ENCODE peak calls at places on chromosomes 5 and 9, in four cellular contexts. B, F, J and X are unnamed samples.

GRCh38 chr5:612498-613424 is 621 bp downstream of the CEP72 start:
- DNase-seq in B (peak), F (peak), J (no peak), X (peak)

GRCh38 chr5:165029471-165029870 is 1524.1 kb downstream of the MAT2B start:
- DNase-seq in B (peak), F (peak), J (peak), X (peak)

GRCh38 chr5:10762178-10762775 is 1.2 kb upstream of the DAP start:
- DNase-seq in B (peak), F (no peak), J (no peak), X (no peak)

GRCh38 chr5:81207009-81207408 is 26.1 kb upstream of the CKMT2 start:
- DNase-seq in B (peak), F (no peak), J (peak), X (no peak)

GRCh38 chr9:133713211-133713959 is 24.8 kb downstream of the SARDH start:
- DNase-seq in B (no peak), F (no peak), J (peak), X (no peak)

GRCh38 chr9:108854641-108855528 is 901 bp downstream of the ACTL7B start:
- DNase-seq in B (no peak), F (no peak), J (no peak), X (no peak)

GRCh38 chr5:56683281-56683680 is 132.1 kb upstream of the MAP3K1 start:
- DNase-seq in B (no peak), F (no peak), J (no peak), X (no peak)

GRCh38 chr9:69645488-69645887 is 26.7 kb downstream of the APBA1 start:
- DNase-seq in B (peak), F (no peak), J (peak), X (no peak)

GRCh38 chr5:80156156-80156555 is 99.7 kb downstream of the SERINC5 start:
- DNase-seq in B (no peak), F (no peak), J (no peak), X (no peak)

GRCh38 chr5:124871299-124871698 is 124.9 kb upstream of the ZNF608 start:
- DNase-seq in B (no peak), F (no peak), J (no peak), X (no peak)

GRCh38 chr5:9196403-9197224 is 349.3 kb downstream of the SEMA5A start:
- DNase-seq in B (peak), F (peak), J (no peak), X (no peak)

GRCh38 chr5:151694035-151694485 is 7.3 kb upstream of the SPARC start:
- DNase-seq in B (no peak), F (no peak), J (no peak), X (no peak)

GRCh38 chr9:76180541-76180940 is 213.7 kb downstream of the RFK start:
- DNase-seq in B (peak), F (no peak), J (no peak), X (no peak)

GRCh38 chr5:124859027-124859426 is 112.6 kb upstream of the ZNF608 start:
- DNase-seq in B (no peak), F (no peak), J (no peak), X (no peak)

GRCh38 chr5:149133795-149134777 is 7.2 kb upstream of the ABLIM3 start:
- DNase-seq in B (no peak), F (no peak), J (no peak), X (no peak)

GRCh38 chr9:83620841-83621636 is 1.9 kb upstream of the IDNK start:
- DNase-seq in B (peak), F (peak), J (peak), X (peak)

GRCh38 chr5:152542741-152543140 is 137.7 kb upstream of the NMUR2 start:
- DNase-seq in B (peak), F (peak), J (peak), X (peak)

GRCh38 chr9:463455-464125 is 248.9 kb downstream of the DOCK8 start:
- DNase-seq in B (no peak), F (no peak), J (no peak), X (no peak)

GRCh38 chr5:157827429-157827828 is 31.5 kb downstream of the CLINT1 start:
- DNase-seq in B (no peak), F (no peak), J (no peak), X (no peak)

GRCh38 chr5:40988761-40989510 is 79.6 kb downstream of the C7 start:
- DNase-seq in B (no peak), F (no peak), J (no peak), X (no peak)

GRCh38 chr5:135205616-135206349 is 171.8 kb upstream of the PITX1 start:
- DNase-seq in B (no peak), F (no peak), J (no peak), X (no peak)

GRCh38 chr9:122134822-122135528 is 24.6 kb downstream of the NDUFA8 start:
- DNase-seq in B (peak), F (peak), J (no peak), X (peak)

GRCh38 chr5:89342106-89342876 is 459.3 kb upstream of the MEF2C start:
- DNase-seq in B (no peak), F (no peak), J (no peak), X (no peak)

GRCh38 chr5:10063997-10064396 is 185.7 kb downstream of the ATPSCKMT start:
- DNase-seq in B (no peak), F (no peak), J (no peak), X (no peak)

GRCh38 chr9:113620377-113621161 is 157.0 kb downstream of the RGS3 start:
- DNase-seq in B (peak), F (peak), J (peak), X (peak)

GRCh38 chr5:148443998-148444397 is 60.2 kb downstream of the FBXO38 start:
- DNase-seq in B (peak), F (peak), J (no peak), X (no peak)

GRCh38 chr9:134044944-134045343 is 19.7 kb downstream of the BRD3OS start:
- DNase-seq in B (no peak), F (no peak), J (no peak), X (no peak)

GRCh38 chr9:120920495-120921178 is 6.0 kb downstream of the TRAF1 start:
- DNase-seq in B (peak), F (no peak), J (no peak), X (no peak)

GRCh38 chr5:142527664-142528295 is 158.1 kb downstream of the FGF1 start:
- DNase-seq in B (no peak), F (no peak), J (no peak), X (no peak)

GRCh38 chr5:142521706-142522105 is 164.2 kb downstream of the FGF1 start:
- DNase-seq in B (no peak), F (no peak), J (no peak), X (no peak)

GRCh38 chr5:142527234-142527633 is 158.7 kb downstream of the FGF1 start:
- DNase-seq in B (peak), F (no peak), J (no peak), X (no peak)

GRCh38 chr5:142520885-142521284 is 165.0 kb downstream of the FGF1 start:
- DNase-seq in B (no peak), F (no peak), J (no peak), X (no peak)

GRCh38 chr5:142522983-142523382 is 162.9 kb downstream of the FGF1 start:
- DNase-seq in B (peak), F (no peak), J (no peak), X (no peak)
- H2AK5ac ChIP-seq in B (no peak), F (no peak), J (no peak), X (peak)

GRCh38 chr9:116045083-116045482 is 108.5 kb upstream of the PAPPA start:
- DNase-seq in B (no peak), F (no peak), J (no peak), X (no peak)

GRCh38 chr9:116039312-116039711 is 114.3 kb upstream of the PAPPA start:
- DNase-seq in B (no peak), F (no peak), J (no peak), X (no peak)

GRCh38 chr9:116042321-116042720 is 111.3 kb upstream of the PAPPA start:
- DNase-seq in B (no peak), F (no peak), J (no peak), X (no peak)

GRCh38 chr9:116039893-116040292 is 113.7 kb upstream of the PAPPA start:
- DNase-seq in B (no peak), F (no peak), J (no peak), X (no peak)
- H2AK5ac ChIP-seq in B (no peak), F (no peak), J (no peak), X (no peak)

DNA sequence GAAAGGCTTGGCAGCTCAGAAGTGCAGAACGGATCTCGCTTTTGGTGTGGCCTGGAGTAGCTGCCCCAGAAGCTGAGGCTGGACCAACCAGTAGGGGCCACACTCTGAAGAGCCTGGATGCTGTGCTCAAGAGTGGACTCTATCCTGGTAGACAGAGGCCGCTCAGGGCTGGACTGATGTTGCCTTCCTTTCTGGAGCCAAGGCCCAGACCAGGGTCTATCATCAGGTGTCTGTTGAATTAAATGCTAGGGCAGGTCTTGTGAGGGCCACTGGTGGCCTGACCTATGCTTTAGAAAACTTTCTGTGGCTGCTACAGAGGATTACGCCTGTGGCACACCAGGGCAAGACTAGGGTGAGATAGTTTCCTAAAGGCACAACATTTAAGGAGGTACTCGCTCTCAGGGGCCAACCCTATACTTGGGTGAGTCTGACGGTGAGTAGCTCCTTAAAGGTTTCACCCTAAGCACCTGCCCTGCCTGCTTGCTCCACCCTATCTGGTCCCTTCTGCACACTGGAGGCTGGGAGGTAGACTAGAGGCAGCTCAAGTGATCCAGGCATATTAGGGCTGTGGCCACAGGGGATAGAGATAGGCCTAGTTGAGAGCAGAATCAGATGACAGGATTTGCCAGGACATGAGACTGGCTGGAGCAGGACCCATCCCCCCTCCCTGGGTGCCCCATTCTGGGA is 9.8 kb upstream of the IRF1 start:
- DNase-seq in B (no peak), F (no peak), J (no peak), X (peak)
- H2AK5ac ChIP-seq in B (no peak), F (peak), J (no peak), X (no peak)

GRCh38 chr5:15807861-15808260 is 307.9 kb downstream of the FBXL7 start:
- DNase-seq in B (no peak), F (no peak), J (no peak), X (no peak)
- H2AK5ac ChIP-seq in B (no peak), F (no peak), J (no peak), X (no peak)

GRCh38 chr9:19133549-19134345 is 6.5 kb upstream of the PLIN2 start:
- DNase-seq in B (no peak), F (no peak), J (no peak), X (no peak)

GRCh38 chr9:19122490-19123042 is 4.7 kb downstream of the PLIN2 start:
- DNase-seq in B (no peak), F (no peak), J (no peak), X (no peak)

GRCh38 chr9:19124430-19124793 is 2.9 kb downstream of the PLIN2 start:
- DNase-seq in B (no peak), F (no peak), J (no peak), X (no peak)

GRCh38 chr9:19130436-19130835 is 3.1 kb upstream of the PLIN2 start:
- DNase-seq in B (no peak), F (no peak), J (peak), X (peak)

GRCh38 chr9:19127881-19128719 is 808 bp upstream of the PLIN2 start:
- DNase-seq in B (peak), F (peak), J (peak), X (peak)
- H2AK5ac ChIP-seq in B (no peak), F (peak), J (no peak), X (peak)

DNA sequence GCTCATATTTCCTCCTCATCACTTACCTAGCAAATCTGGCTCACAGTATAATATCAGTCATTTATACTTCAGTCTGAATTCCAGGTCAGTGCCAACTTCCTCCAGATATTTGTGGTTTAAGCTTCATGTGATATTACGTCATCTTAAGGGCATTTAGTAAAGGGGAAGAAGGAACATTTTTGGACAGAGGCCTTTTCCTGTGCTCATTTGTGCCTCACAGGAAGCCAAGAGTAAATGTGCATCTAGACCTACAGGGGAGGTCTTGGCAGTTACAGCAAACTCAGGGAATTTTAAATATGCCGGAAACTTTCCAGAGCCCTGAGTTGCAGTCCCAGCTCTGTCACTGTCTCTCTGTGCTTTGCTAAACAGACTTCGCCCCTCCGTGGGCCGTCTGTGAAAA is 12.3 kb upstream of the KCNIP1 start:
- DNase-seq in B (no peak), F (no peak), J (no peak), X (no peak)
- H2AK5ac ChIP-seq in B (no peak), F (no peak), J (no peak), X (no peak)

DNA sequence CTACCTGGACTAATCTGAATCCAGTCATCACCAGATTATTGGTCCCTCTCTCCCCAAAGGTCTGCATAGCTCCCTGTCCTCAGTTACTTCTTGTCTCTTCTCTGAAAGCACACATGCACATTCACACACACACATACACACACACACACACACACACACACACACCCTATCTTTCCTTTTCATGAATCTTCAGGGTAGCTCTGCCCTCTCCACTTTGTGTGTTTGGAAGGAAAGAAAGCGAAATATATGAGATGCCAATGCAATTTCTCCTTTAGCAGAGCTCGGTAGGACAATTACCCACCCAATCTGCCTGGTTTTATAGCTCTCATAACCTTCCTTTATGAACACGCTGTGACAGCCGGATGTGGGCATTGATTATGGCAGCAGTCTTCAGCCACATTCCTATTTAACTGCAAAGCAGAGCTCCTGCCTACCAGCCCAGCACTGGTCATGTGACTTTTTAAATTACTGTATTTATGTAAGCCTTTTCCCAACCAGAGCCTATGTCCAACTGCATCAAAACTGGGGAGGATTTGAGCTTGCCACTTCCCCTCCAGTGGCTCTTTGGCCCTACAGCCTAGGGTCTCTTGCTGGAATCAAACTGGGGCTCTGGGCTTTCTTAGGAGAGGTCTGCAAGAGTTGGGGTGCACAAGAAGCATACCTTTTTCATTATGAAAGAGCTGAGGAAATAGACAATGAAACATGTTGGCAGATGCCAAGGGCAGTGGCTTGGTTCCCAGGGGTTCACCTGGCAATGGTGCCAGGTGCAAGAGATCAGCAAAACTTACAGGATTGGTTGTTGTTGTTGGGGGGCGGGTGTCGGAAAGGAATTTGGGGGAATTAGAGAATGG is 20.8 kb upstream of the MATR3 start:
- DNase-seq in B (no peak), F (no peak), J (no peak), X (no peak)
- H2AK5ac ChIP-seq in B (no peak), F (no peak), J (no peak), X (no peak)